ENCODE peak calls at places on chromosomes 2 and 18, in seven cellular contexts. S is keratinocyte; Z is endothelial cell; T is activated CD4-positive, CD25-positive, alpha-beta regulatory T cell; K is CD8-positive, alpha-beta T cell; D is ELF-1; X is thoracic aorta. N is an unnamed sample.

GRCh38 chr2:53840580-53840979 is 19.2 kb downstream of the GPR75 start:
- DNase-seq in S (no peak), D (no peak), Z (no peak), T (no peak), K (no peak), X (no peak), N (no peak)

GRCh38 chr2:43210125-43210466 is 16.3 kb downstream of the ZFP36L2 start:
- DNase-seq in Z (no peak), K (no peak), X (no peak), S (no peak), D (no peak), T (no peak), N (no peak)

GRCh38 chr2:127371037-127371436 is 16.7 kb downstream of the MAP3K2 start:
- DNase-seq in T (no peak), S (no peak), X (peak), K (no peak), Z (no peak), D (no peak), N (peak)

GRCh38 chr2:59076079-59076619 is 835.0 kb upstream of the FANCL start:
- DNase-seq in S (no peak), X (no peak), D (no peak), T (no peak), Z (no peak), K (no peak), N (no peak)

GRCh38 chr2:25109822-25110221 is 58.6 kb downstream of the POMC start:
- DNase-seq in S (no peak), D (no peak), K (no peak), X (no peak), Z (no peak), T (no peak), N (no peak)

GRCh38 chr18:44537521-44537920 is 143.2 kb upstream of the SETBP1 start:
- DNase-seq in S (peak), D (peak), X (peak), K (no peak), Z (no peak), T (no peak), N (peak)

GRCh38 chr2:105934467-105934866 is 189.8 kb downstream of the NCK2 start:
- DNase-seq in D (no peak), Z (no peak), T (no peak), S (no peak), X (no peak), K (no peak), N (no peak)

GRCh38 chr2:67895171-67895941 is 167.4 kb downstream of the C1D start:
- DNase-seq in K (no peak), D (peak), X (no peak), T (no peak), Z (peak), S (no peak), N (no peak)

GRCh38 chr2:112814278-112814677 is 22.3 kb downstream of the IL1B start:
- DNase-seq in T (no peak), S (no peak), D (peak), Z (no peak), X (no peak), K (no peak), N (no peak)

GRCh38 chr2:175854149-175854548 is 147.9 kb downstream of the LNPK start:
- DNase-seq in K (no peak), D (no peak), T (no peak), X (no peak), Z (no peak), S (no peak), N (no peak)

GRCh38 chr2:171706152-171706803 is 19.0 kb downstream of the DYNC1I2 start:
- DNase-seq in X (no peak), Z (no peak), S (no peak), T (no peak), D (no peak), K (no peak), N (peak)

GRCh38 chr18:57801379-57802165 is 1.5 kb downstream of the ATP8B1 start:
- DNase-seq in S (no peak), K (no peak), Z (peak), T (no peak), D (peak), X (no peak), N (no peak)

GRCh38 chr2:218005028-218005427 is 2.2 kb upstream of the TNS1 start:
- DNase-seq in S (no peak), T (no peak), X (no peak), Z (no peak), D (no peak), K (no peak), N (no peak)

GRCh38 chr2:40302751-40303150 is 149.1 kb downstream of the SLC8A1 start:
- DNase-seq in K (no peak), X (no peak), T (no peak), S (no peak), Z (no peak), D (no peak), N (no peak)

GRCh38 chr2:20868377-20868776 is 45.5 kb upstream of the LDAH start:
- DNase-seq in K (no peak), T (no peak), Z (no peak), S (no peak), D (no peak), X (no peak), N (no peak)

GRCh38 chr18:26312196-26312595 is 86.0 kb downstream of the TAF4B start:
- DNase-seq in X (no peak), D (peak), Z (no peak), K (no peak), S (no peak), T (no peak), N (no peak)

GRCh38 chr18:22387787-22388186 is 29.9 kb downstream of the CTAGE1 start:
- DNase-seq in X (no peak), T (no peak), K (no peak), D (no peak), S (no peak), Z (no peak), N (no peak)

GRCh38 chr2:66771359-66771978 is 336.5 kb downstream of the MEIS1 start:
- DNase-seq in D (no peak), K (no peak), T (no peak), X (no peak), S (no peak), Z (no peak), N (no peak)

GRCh38 chr2:10977003-10977402 is 65.3 kb downstream of the KCNF1 start:
- DNase-seq in D (peak), T (no peak), X (no peak), Z (no peak), K (no peak), S (no peak), N (no peak)

GRCh38 chr18:36020174-36020711 is 47.1 kb downstream of the RPRD1A start:
- DNase-seq in Z (no peak), T (no peak), S (no peak), X (no peak), D (no peak), K (no peak), N (no peak)

GRCh38 chr2:112493858-112494648 is 12.1 kb downstream of the TTL start:
- DNase-seq in K (no peak), D (no peak), X (no peak), Z (no peak), T (no peak), S (no peak), N (peak)

GRCh38 chr2:79373359-79374115 is 139.3 kb upstream of the CTNNA2 start:
- DNase-seq in K (no peak), T (no peak), Z (no peak), X (no peak), S (no peak), D (peak), N (no peak)

GRCh38 chr18:32301976-32302743 is 112.3 kb downstream of the MEP1B start:
- DNase-seq in Z (no peak), S (no peak), X (no peak), D (no peak), T (no peak), K (no peak), N (peak)

GRCh38 chr2:237073552-237073951 is 12.1 kb upstream of the COPS8 start:
- DNase-seq in D (peak), S (no peak), X (no peak), T (no peak), Z (no peak), K (no peak), N (peak)

GRCh38 chr2:200172944-200173481 is 133.5 kb upstream of the SPATS2L start:
- DNase-seq in Z (no peak), S (no peak), T (no peak), X (no peak), K (no peak), D (no peak), N (peak)

GRCh38 chr2:212968284-212969081 is 182.9 kb downstream of the IKZF2 start:
- DNase-seq in K (no peak), Z (no peak), D (peak), T (no peak), X (no peak), S (no peak), N (no peak)

GRCh38 chr18:2540575-2540974 is 30.7 kb downstream of the METTL4 start:
- DNase-seq in X (no peak), Z (no peak), S (no peak), D (no peak), K (no peak), T (no peak), N (no peak)

GRCh38 chr2:73984203-73984921 is at the start of gene TET3:
- DNase-seq in X (no peak), Z (peak), T (no peak), K (peak), D (peak), S (no peak), N (no peak)

GRCh38 chr2:32671885-32672519 is 44.2 kb downstream of the TTC27 start:
- DNase-seq in Z (no peak), S (no peak), T (no peak), K (no peak), D (no peak), X (no peak), N (no peak)

GRCh38 chr2:174873457-174873856 is 109.2 kb upstream of the CHRNA1 start:
- DNase-seq in D (no peak), Z (no peak), X (no peak), K (no peak), S (no peak), T (no peak), N (no peak)

GRCh38 chr2:118146315-118147283 is 58.3 kb downstream of the INSIG2 start:
- DNase-seq in K (no peak), Z (no peak), S (no peak), X (no peak), T (no peak), D (no peak), N (no peak)

GRCh38 chr18:47260138-47260923 is 8.9 kb upstream of the SKOR2 start:
- DNase-seq in Z (peak), K (no peak), T (no peak), S (no peak), D (peak), X (no peak), N (no peak)

GRCh38 chr2:237482485-237482884 is 4.6 kb upstream of the MLPH start:
- DNase-seq in S (no peak), K (no peak), T (no peak), Z (no peak), X (no peak), D (peak), N (peak)

GRCh38 chr2:14903709-14904374 is 271.3 kb downstream of the LRATD1 start:
- DNase-seq in S (no peak), K (peak), Z (peak), D (peak), X (no peak), T (no peak), N (no peak)

GRCh38 chr18:67805261-67805660 is 288.7 kb upstream of the DSEL start:
- DNase-seq in T (no peak), Z (no peak), K (no peak), X (no peak), S (no peak), D (peak), N (no peak)

GRCh38 chr2:236165491-236166156 is 2.6 kb downstream of the GBX2 start:
- DNase-seq in K (no peak), D (no peak), T (no peak), X (no peak), Z (no peak), S (no peak), N (no peak)

GRCh38 chr2:165621086-165621560 is 151.6 kb downstream of the CSRNP3 start:
- DNase-seq in Z (no peak), D (no peak), T (no peak), K (no peak), X (no peak), S (no peak), N (peak)

GRCh38 chr18:74163019-74163656 is 14.8 kb downstream of the TIMM21 start:
- DNase-seq in S (no peak), Z (no peak), T (no peak), X (no peak), K (no peak), D (no peak), N (no peak)

GRCh38 chr2:20457027-20457426 is 10.2 kb downstream of the RHOB start:
- DNase-seq in D (no peak), X (no peak), Z (no peak), T (no peak), S (no peak), K (no peak), N (peak)

N was measured in stromal cell of bone marrow.